ENCODE peak calls at places on chromosome 19, in six cellular contexts. One of them, this sample, is unnamed.

GRCh38 chr19:4326837-4327251 is 11.8 kb downstream of the STAP2 start:
- DNase-seq in cardiac muscle cell: no peak
- DNase-seq in astrocyte of the cerebellum: no peak
- DNase-seq in astrocyte: no peak
- DNase-seq in ovary: peak
- DNase-seq in cardiac fibroblast: no peak
- DNase-seq in this sample: no peak

GRCh38 chr19:35031072-35031881 is 1.0 kb downstream of the SCN1B start:
- DNase-seq in cardiac muscle cell: peak
- DNase-seq in astrocyte of the cerebellum: no peak
- DNase-seq in astrocyte: peak
- DNase-seq in ovary: peak
- DNase-seq in cardiac fibroblast: peak
- DNase-seq in this sample: no peak

GRCh38 chr19:6967962-6968361 is 53.3 kb downstream of the MBD3L2B start:
- DNase-seq in cardiac muscle cell: no peak
- DNase-seq in astrocyte of the cerebellum: no peak
- DNase-seq in astrocyte: no peak
- DNase-seq in ovary: no peak
- DNase-seq in cardiac fibroblast: no peak
- DNase-seq in this sample: no peak

GRCh38 chr19:5349041-5349440 is 8.4 kb upstream of the PTPRS start:
- DNase-seq in cardiac muscle cell: no peak
- DNase-seq in astrocyte of the cerebellum: no peak
- DNase-seq in astrocyte: no peak
- DNase-seq in ovary: no peak
- DNase-seq in cardiac fibroblast: no peak
- DNase-seq in this sample: no peak

GRCh38 chr19:5172859-5173577 is 167.6 kb downstream of the PTPRS start:
- DNase-seq in cardiac muscle cell: peak
- DNase-seq in astrocyte of the cerebellum: peak
- DNase-seq in astrocyte: peak
- DNase-seq in ovary: no peak
- DNase-seq in cardiac fibroblast: peak
- DNase-seq in this sample: peak

GRCh38 chr19:19775891-19776205 is 42.9 kb upstream of the ZNF14 start:
- DNase-seq in cardiac muscle cell: no peak
- DNase-seq in astrocyte of the cerebellum: no peak
- DNase-seq in astrocyte: no peak
- DNase-seq in ovary: no peak
- DNase-seq in cardiac fibroblast: no peak
- DNase-seq in this sample: no peak

GRCh38 chr19:18298601-18299000 is 17.2 kb upstream of the JUND start:
- DNase-seq in cardiac muscle cell: no peak
- DNase-seq in astrocyte of the cerebellum: no peak
- DNase-seq in astrocyte: no peak
- DNase-seq in ovary: no peak
- DNase-seq in cardiac fibroblast: no peak
- DNase-seq in this sample: no peak

GRCh38 chr19:52638601-52639000 is 446 bp upstream of the ZNF83 start:
- DNase-seq in cardiac muscle cell: no peak
- DNase-seq in astrocyte of the cerebellum: no peak
- DNase-seq in astrocyte: peak
- DNase-seq in ovary: peak
- DNase-seq in cardiac fibroblast: no peak
- DNase-seq in this sample: no peak

GRCh38 chr19:3370728-3371591 is 4.6 kb downstream of the NFIC start:
- DNase-seq in cardiac muscle cell: no peak
- DNase-seq in astrocyte of the cerebellum: no peak
- DNase-seq in astrocyte: no peak
- DNase-seq in ovary: peak
- DNase-seq in cardiac fibroblast: no peak
- DNase-seq in this sample: no peak

GRCh38 chr19:9793051-9793591 is 24.6 kb upstream of the ZNF846 start:
- DNase-seq in cardiac muscle cell: peak
- DNase-seq in astrocyte of the cerebellum: no peak
- DNase-seq in astrocyte: peak
- DNase-seq in ovary: no peak
- DNase-seq in cardiac fibroblast: peak
- DNase-seq in this sample: no peak

GRCh38 chr19:12784871-12785430 is 6.3 kb upstream of the JUNB start:
- DNase-seq in cardiac muscle cell: peak
- DNase-seq in astrocyte of the cerebellum: no peak
- DNase-seq in astrocyte: no peak
- DNase-seq in ovary: no peak
- DNase-seq in cardiac fibroblast: peak
- DNase-seq in this sample: no peak

GRCh38 chr19:34254552-34255432 is at the start of gene GARRE1:
- DNase-seq in cardiac muscle cell: peak
- DNase-seq in astrocyte of the cerebellum: no peak
- DNase-seq in astrocyte: no peak
- DNase-seq in ovary: peak
- DNase-seq in cardiac fibroblast: peak
- DNase-seq in this sample: no peak

GRCh38 chr19:3857449-3858003 is 11.3 kb downstream of the ZFR2 start:
- DNase-seq in cardiac muscle cell: no peak
- DNase-seq in astrocyte of the cerebellum: no peak
- DNase-seq in astrocyte: no peak
- DNase-seq in ovary: no peak
- DNase-seq in cardiac fibroblast: no peak
- DNase-seq in this sample: no peak

GRCh38 chr19:49881672-49882394 is 4.3 kb downstream of the TBC1D17 start:
- DNase-seq in cardiac muscle cell: no peak
- DNase-seq in astrocyte of the cerebellum: no peak
- DNase-seq in astrocyte: no peak
- DNase-seq in ovary: peak
- DNase-seq in cardiac fibroblast: peak
- DNase-seq in this sample: no peak

GRCh38 chr19:12156254-12157058 is at the start of gene ZNF625:
- DNase-seq in cardiac muscle cell: peak
- DNase-seq in astrocyte of the cerebellum: peak
- DNase-seq in astrocyte: peak
- DNase-seq in ovary: peak
- DNase-seq in cardiac fibroblast: peak
- DNase-seq in this sample: peak

GRCh38 chr19:45931055-45931454 is 16.5 kb upstream of the NANOS2 start:
- DNase-seq in cardiac muscle cell: no peak
- DNase-seq in astrocyte of the cerebellum: no peak
- DNase-seq in astrocyte: no peak
- DNase-seq in ovary: no peak
- DNase-seq in cardiac fibroblast: no peak
- DNase-seq in this sample: no peak
- TF ChIP-seq CTCF in cardiac muscle cell: no peak
- TF ChIP-seq CTCF in astrocyte of the cerebellum: no peak
- TF ChIP-seq CTCF in astrocyte: no peak
- TF ChIP-seq CTCF in ovary: no peak
- TF ChIP-seq CTCF in cardiac fibroblast: peak
- TF ChIP-seq CTCF in this sample: no peak

GRCh38 chr19:48487944-48488343 is 18.8 kb downstream of the CYTH2 start:
- DNase-seq in cardiac muscle cell: peak
- DNase-seq in astrocyte of the cerebellum: no peak
- DNase-seq in astrocyte: peak
- DNase-seq in ovary: no peak
- DNase-seq in cardiac fibroblast: peak
- DNase-seq in this sample: peak
- H3K4me3 ChIP-seq in cardiac muscle cell: no peak
- H3K4me3 ChIP-seq in astrocyte of the cerebellum: no peak
- H3K4me3 ChIP-seq in astrocyte: no peak
- H3K4me3 ChIP-seq in ovary: no peak
- H3K4me3 ChIP-seq in cardiac fibroblast: no peak
- H3K4me3 ChIP-seq in this sample: no peak

GRCh38 chr19:55339225-55340143 is at the start of gene KMT5C:
- DNase-seq in cardiac muscle cell: peak
- DNase-seq in astrocyte of the cerebellum: peak
- DNase-seq in astrocyte: peak
- DNase-seq in ovary: peak
- DNase-seq in cardiac fibroblast: peak
- DNase-seq in this sample: peak
- TF ChIP-seq CTCF in cardiac muscle cell: peak
- TF ChIP-seq CTCF in astrocyte of the cerebellum: peak
- TF ChIP-seq CTCF in astrocyte: no peak
- TF ChIP-seq CTCF in ovary: peak
- TF ChIP-seq CTCF in cardiac fibroblast: peak
- TF ChIP-seq CTCF in this sample: peak

GRCh38 chr19:39082745-39083598 is 1.2 kb upstream of the ACP7 start:
- DNase-seq in cardiac muscle cell: no peak
- DNase-seq in astrocyte of the cerebellum: no peak
- DNase-seq in astrocyte: no peak
- DNase-seq in ovary: no peak
- DNase-seq in cardiac fibroblast: no peak
- DNase-seq in this sample: no peak
- H3K4me3 ChIP-seq in cardiac muscle cell: no peak
- H3K4me3 ChIP-seq in astrocyte of the cerebellum: no peak
- H3K4me3 ChIP-seq in astrocyte: no peak
- H3K4me3 ChIP-seq in ovary: no peak
- H3K4me3 ChIP-seq in cardiac fibroblast: no peak
- H3K4me3 ChIP-seq in this sample: no peak

This sample was measured in AG04449.